ENCODE peak calls at places on chromosome 6, in seven cellular contexts. E, T, S, U, R, A and F are unnamed samples.

GRCh38 chr6:24664049-24664987 is 2.4 kb downstream of the TDP2 start:
- DNase-seq in A (no peak), R (no peak), S (no peak), U (no peak), T (no peak), E (no peak), F (no peak)

GRCh38 chr6:43247115-43247999 is 4.1 kb downstream of the TTBK1 start:
- DNase-seq in E (peak), U (peak), R (peak), S (peak), T (peak), A (peak), F (peak)

GRCh38 chr6:42984924-42985475 is 630 bp downstream of the PPP2R5D start:
- DNase-seq in T (peak), A (no peak), R (no peak), U (no peak), S (no peak), E (peak), F (peak)

GRCh38 chr6:38847497-38847896 is 132.4 kb downstream of the DNAH8 start:
- DNase-seq in E (no peak), S (no peak), U (no peak), T (no peak), R (no peak), A (no peak), F (no peak)

GRCh38 chr6:34792605-34793500 is 970 bp downstream of the BLTP3A start:
- DNase-seq in R (peak), U (peak), E (peak), A (peak), S (no peak), T (peak), F (peak)

GRCh38 chr6:44078795-44079671 is 48.2 kb downstream of the MRPL14 start:
- DNase-seq in S (peak), A (peak), E (peak), U (peak), R (peak), T (peak), F (peak)

GRCh38 chr6:145483191-145483996 is 251.9 kb downstream of the EPM2A start:
- DNase-seq in E (no peak), S (peak), U (peak), R (no peak), A (peak), T (peak), F (peak)

GRCh38 chr6:30612213-30612612 is 4.8 kb downstream of the PPP1R10 start:
- DNase-seq in S (no peak), A (no peak), T (peak), E (peak), U (peak), R (no peak), F (peak)

GRCh38 chr6:78502386-78502887 is 364.9 kb upstream of the IRAK1BP1 start:
- DNase-seq in A (no peak), S (no peak), E (no peak), T (no peak), U (no peak), R (no peak), F (no peak)

GRCh38 chr6:22470454-22471368 is 98.7 kb upstream of the HDGFL1 start:
- DNase-seq in E (no peak), A (peak), R (no peak), S (no peak), U (peak), T (peak), F (peak)

GRCh38 chr6:43455034-43455747 is at the start of gene DLK2:
- DNase-seq in A (no peak), S (no peak), T (no peak), U (no peak), E (no peak), R (no peak), F (no peak)

GRCh38 chr6:26500102-26500501 is at the start of gene BTN1A1:
- DNase-seq in S (no peak), A (no peak), T (no peak), U (no peak), E (no peak), R (no peak), F (no peak)
- H2AFZ ChIP-seq in S (no peak), A (no peak), T (no peak), U (no peak), E (no peak), R (no peak), F (no peak)

GRCh38 chr6:2589171-2589661 is 161.5 kb downstream of the MYLK4 start:
- DNase-seq in S (no peak), U (no peak), R (no peak), E (no peak), A (peak), T (peak), F (no peak)
- H3K4me2 ChIP-seq in S (no peak), U (no peak), R (no peak), E (no peak), A (peak), T (peak), F (no peak)

DNA sequence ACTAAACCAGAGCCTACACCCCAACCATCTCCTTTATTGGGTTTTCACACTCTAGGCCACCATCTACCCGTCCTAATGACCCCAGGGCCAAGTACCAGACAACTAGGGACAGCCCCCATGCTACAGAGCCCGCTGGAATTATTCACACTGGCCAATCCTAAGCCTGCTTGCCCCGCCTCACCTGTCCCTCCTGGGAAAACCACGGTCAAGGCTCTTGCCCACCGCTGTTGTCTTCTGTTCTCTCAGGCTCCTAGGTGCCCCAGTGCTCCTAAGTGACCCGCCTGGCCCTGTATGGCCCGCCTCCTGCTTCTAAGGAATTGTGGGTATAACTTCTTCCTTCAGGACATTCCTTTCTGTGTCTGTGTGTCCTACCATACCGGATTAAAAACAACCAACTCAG is 453.4 kb downstream of the CD83 start:
- DNase-seq in E (no peak), T (no peak), A (no peak), S (no peak), U (no peak), R (no peak), F (no peak)
- H2AFZ ChIP-seq in E (no peak), T (no peak), A (no peak), S (no peak), U (no peak), R (no peak), F (no peak)

DNA sequence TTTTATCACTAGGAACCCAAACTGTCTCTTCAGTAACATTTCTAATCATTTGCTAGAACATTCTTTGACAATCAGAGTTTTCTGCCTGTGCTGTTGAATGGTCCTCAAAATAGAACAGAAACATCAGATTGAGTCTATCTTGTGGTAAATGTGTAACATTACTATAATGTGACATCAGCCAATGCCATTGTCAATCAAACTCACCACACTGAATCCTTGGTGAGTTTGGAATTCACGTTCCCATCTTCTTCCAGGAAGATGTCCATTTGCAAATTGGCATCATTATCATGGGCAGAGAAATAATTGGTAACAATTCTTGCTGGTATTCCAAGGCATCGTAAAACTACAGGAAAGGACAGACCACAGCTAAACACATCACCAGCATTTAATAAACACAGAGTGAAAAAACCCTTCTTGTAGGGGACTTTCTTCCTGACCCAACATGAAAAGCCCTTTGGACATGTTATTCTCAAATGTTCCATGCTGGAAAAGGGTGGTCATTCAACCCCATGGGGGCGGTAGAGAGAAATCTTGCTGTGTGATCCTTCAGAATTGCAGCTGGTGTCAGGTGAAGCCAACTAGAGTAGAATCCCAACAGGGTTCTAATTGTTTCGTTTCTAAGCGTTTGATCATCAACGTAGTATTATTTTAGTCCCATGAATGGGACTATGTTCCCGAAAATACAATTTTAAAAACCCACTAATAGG is 98.5 kb downstream of the F13A1 start:
- DNase-seq in T (peak), U (no peak), E (no peak), A (no peak), R (no peak), S (no peak), F (no peak)
- H3K4me2 ChIP-seq in T (no peak), U (no peak), E (no peak), A (no peak), R (no peak), S (no peak), F (no peak)

GRCh38 chr6:19999319-20000191 is 162.4 kb downstream of the ID4 start:
- DNase-seq in A (peak), R (no peak), T (peak), S (peak), E (peak), U (peak), F (no peak)
- H2AFZ ChIP-seq in A (no peak), R (peak), T (peak), S (no peak), E (no peak), U (no peak), F (no peak)